ENCODE peak calls at places on chromosomes 12 and 14, in five cellular contexts. W is HepG2, U is NT2/D1, C is H1, V is GM12878. A is an unnamed sample.

GRCh38 chr12:49706351-49707126 is 666 bp downstream of the FMNL3 start:
- DNase-seq in W (no peak), U (no peak), C (peak; percentile 70), V (no peak), A (peak; percentile 39)

GRCh38 chr12:11795910-11796459 is 146.5 kb downstream of the ETV6 start:
- DNase-seq in W (peak; percentile 70), U (peak; percentile 33), C (no peak), V (no peak), A (no peak)

GRCh38 chr12:27185234-27186045 is 58.6 kb upstream of the STK38L start:
- DNase-seq in W (no peak), U (no peak), C (no peak), V (peak; percentile 85), A (no peak)

GRCh38 chr12:123743002-123743401 is 19.1 kb upstream of the DNAH10 start:
- DNase-seq in W (no peak), U (no peak), C (no peak), V (no peak), A (no peak)

GRCh38 chr12:123937707-123938600 is 34.7 kb downstream of the CCDC92 start:
- DNase-seq in W (no peak), U (no peak), C (no peak), V (no peak), A (no peak)

GRCh38 chr12:68225576-68226476 is at the start of gene IL26:
- DNase-seq in W (no peak), U (no peak), C (no peak), V (no peak), A (no peak)

GRCh38 chr14:61514006-61514830 is 181.1 kb upstream of the HIF1A start:
- DNase-seq in W (no peak), U (no peak), C (no peak), V (no peak), A (no peak)

GRCh38 chr12:69900720-69901131 is 75.7 kb downstream of the MYRFL start:
- DNase-seq in W (peak; percentile 76), U (peak; percentile 65), C (peak; percentile 88), V (no peak), A (peak; percentile 60)

GRCh38 chr14:68978550-68978911 is 571 bp downstream of the ACTN1 start:
- DNase-seq in W (no peak), U (no peak), C (peak; percentile 88), V (no peak), A (peak; percentile 68)

GRCh38 chr14:62662811-62663477 is 382.3 kb downstream of the KCNH5 start:
- DNase-seq in W (peak; percentile 2), U (peak; percentile 57), C (no peak), V (no peak), A (no peak)

GRCh38 chr14:88746042-88746441 is 46.7 kb downstream of the EML5 start:
- DNase-seq in W (no peak), U (no peak), C (no peak), V (no peak), A (no peak)

GRCh38 chr12:72465940-72466630 is 193.9 kb downstream of the TRHDE start:
- DNase-seq in W (peak; percentile 2), U (no peak), C (no peak), V (no peak), A (no peak)

GRCh38 chr14:39956372-39956771 is 524.1 kb upstream of the FBXO33 start:
- DNase-seq in W (no peak), U (no peak), C (no peak), V (no peak), A (no peak)

GRCh38 chr12:79549531-79550271 is 141.1 kb downstream of the PAWR start:
- DNase-seq in W (peak; percentile 96), U (no peak), C (no peak), V (no peak), A (no peak)

GRCh38 chr14:101980700-101981099 is 16.3 kb downstream of the DYNC1H1 start:
- DNase-seq in W (peak; percentile 35), U (no peak), C (no peak), V (peak; percentile 77), A (no peak)

GRCh38 chr12:79566452-79566851 is 124.3 kb downstream of the PAWR start:
- DNase-seq in W (peak; percentile 78), U (no peak), C (no peak), V (no peak), A (no peak)

GRCh38 chr14:92564361-92565039 is 50.9 kb downstream of the RIN3 start:
- DNase-seq in W (no peak), U (no peak), C (no peak), V (no peak), A (no peak)

GRCh38 chr14:104433401-104434213 is 146.0 kb upstream of the C14orf180 start:
- DNase-seq in W (no peak), U (no peak), C (no peak), V (no peak), A (no peak)

GRCh38 chr14:68649461-68650189 is 143.2 kb downstream of the ZFP36L1 start:
- DNase-seq in W (no peak), U (no peak), C (peak; percentile 14), V (no peak), A (no peak)

GRCh38 chr14:73455294-73455693 is 3.1 kb downstream of the NUMB start:
- DNase-seq in W (no peak), U (no peak), C (no peak), V (no peak), A (no peak)

GRCh38 chr12:114681149-114681849 is 2.7 kb downstream of the TBX3 start:
- DNase-seq in W (no peak), U (no peak), C (no peak), V (no peak), A (no peak)

GRCh38 chr12:6069452-6070093 is 54.9 kb downstream of the VWF start:
- DNase-seq in W (no peak), U (no peak), C (no peak), V (no peak), A (no peak)

GRCh38 chr12:57452181-57452936 is 2.7 kb upstream of the INHBE start:
- DNase-seq in W (no peak), U (no peak), C (no peak), V (no peak), A (no peak)

GRCh38 chr12:26940820-26941219 is 2.5 kb downstream of the FGFR1OP2 start:
- DNase-seq in W (no peak), U (no peak), C (no peak), V (no peak), A (no peak)

GRCh38 chr14:83976223-83976770 is 1553.6 kb upstream of the FLRT2 start:
- DNase-seq in W (no peak), U (no peak), C (no peak), V (no peak), A (no peak)

GRCh38 chr14:52835122-52835903 is 43.9 kb upstream of the GNPNAT1 start:
- DNase-seq in W (no peak), U (peak; percentile 40), C (no peak), V (no peak), A (peak; percentile 50)

GRCh38 chr14:81434230-81434629 is 34.1 kb upstream of the STON2 start:
- DNase-seq in W (no peak), U (no peak), C (no peak), V (no peak), A (no peak)

GRCh38 chr12:6352198-6353173 is 10.6 kb upstream of the TNFRSF1A start:
- DNase-seq in W (no peak), U (no peak), C (no peak), V (no peak), A (no peak)

GRCh38 chr12:124379938-124380754 is 85.3 kb downstream of the RFLNA start:
- DNase-seq in W (no peak), U (no peak), C (no peak), V (no peak), A (no peak)

GRCh38 chr12:6169107-6169440 is 31.1 kb upstream of the CD9 start:
- DNase-seq in W (no peak), U (no peak), C (no peak), V (no peak), A (no peak)

GRCh38 chr12:13093850-13094225 is 9.6 kb downstream of the GSG1 start:
- DNase-seq in W (no peak), U (no peak), C (no peak), V (no peak), A (no peak)

GRCh38 chr12:48165089-48166031 is 8.0 kb upstream of the ASB8 start:
- DNase-seq in W (peak; percentile 44), U (peak; percentile 52), C (no peak), V (peak; percentile 45), A (peak; percentile 56)

GRCh38 chr12:104750061-104750460 is 208.0 kb downstream of the SLC41A2 start:
- DNase-seq in W (no peak), U (no peak), C (no peak), V (no peak), A (no peak)

GRCh38 chr14:75849496-75849895 is 132.3 kb downstream of the TGFB3 start:
- DNase-seq in W (no peak), U (no peak), C (no peak), V (no peak), A (no peak)
- TF ChIP-seq SUZ12 in W (no peak), U (no peak), C (no peak), V (no peak), A (no peak)

GRCh38 chr12:132162508-132163031 is 18.3 kb downstream of the NOC4L start:
- DNase-seq in W (no peak), U (no peak), C (no peak), V (no peak), A (no peak)
- TF ChIP-seq SUZ12 in W (no peak), U (no peak), C (no peak), V (no peak), A (no peak)

DNA sequence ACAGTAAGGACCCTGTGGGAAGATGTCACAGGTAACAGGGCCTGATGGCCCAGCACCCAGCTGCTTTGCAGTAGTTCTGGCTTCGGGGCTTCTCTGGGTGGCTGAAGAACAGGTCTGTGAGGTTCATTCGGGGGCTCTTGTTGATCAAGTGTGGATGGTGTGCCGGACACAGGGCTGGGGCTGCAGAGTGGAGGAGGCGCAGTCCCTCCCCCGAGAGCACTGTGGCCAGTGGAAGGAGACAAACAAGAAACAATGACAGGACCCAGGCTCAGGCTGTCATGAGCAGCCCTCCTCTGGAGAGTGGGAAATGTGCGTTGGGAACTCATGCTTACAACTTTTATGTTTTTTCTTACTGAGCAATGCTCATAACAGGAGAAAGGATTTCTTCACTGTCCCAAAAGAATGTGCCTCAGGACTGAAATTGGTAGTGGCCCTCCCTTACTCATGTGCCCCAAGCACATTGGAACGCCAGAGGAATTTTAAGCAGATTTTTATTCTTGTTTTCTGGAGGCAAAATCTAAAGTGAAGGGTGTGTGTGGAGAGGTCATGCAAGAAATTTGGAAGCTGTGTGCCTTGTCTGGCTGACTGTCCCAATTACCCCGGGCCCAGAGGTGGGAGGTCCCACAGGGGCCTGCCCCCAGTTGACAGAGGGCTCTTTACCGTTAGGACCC is 233.8 kb downstream of the CACNA1C start:
- DNase-seq in W (no peak), U (no peak), C (no peak), V (no peak), A (no peak)
- TF ChIP-seq SUZ12 in W (no peak), U (no peak), C (no peak), V (no peak), A (no peak)

GRCh38 chr12:101695698-101696097 is 1.7 kb upstream of the CHPT1 start:
- DNase-seq in W (peak; percentile 61), U (no peak), C (no peak), V (no peak), A (no peak)
- TF ChIP-seq SUZ12 in W (no peak), U (no peak), C (no peak), V (no peak), A (no peak)

GRCh38 chr14:28766505-28767238 is at the start of gene FOXG1:
- DNase-seq in W (no peak), U (no peak), C (peak; percentile 72), V (no peak), A (peak; percentile 83)
- TF ChIP-seq SUZ12 in W (no peak), U (no peak), C (no peak), V (no peak), A (no peak)

A was measured in HEK293T.